ENCODE peak calls at places on chromosomes 1 and 21, in seven cellular contexts. V, P, G, T, B, Y and D are unnamed samples.

GRCh38 chr1:3790952-3791351 is 5.3 kb downstream of the LRRC47 start:
- DNase-seq in P (no peak), V (no peak), Y (no peak), G (no peak), T (no peak), B (no peak), D (no peak)

GRCh38 chr21:31346256-31346821 is 2.3 kb upstream of the TIAM1 start:
- DNase-seq in G (no peak), Y (no peak), B (no peak), V (no peak), P (no peak), T (no peak), D (no peak)

GRCh38 chr21:46379105-46379504 is 55.1 kb downstream of the PCNT start:
- DNase-seq in T (no peak), Y (no peak), V (no peak), B (no peak), P (no peak), G (no peak), D (no peak)

GRCh38 chr1:232737917-232738316 is 67.3 kb upstream of the MAP10 start:
- DNase-seq in P (no peak), V (no peak), G (no peak), B (no peak), Y (no peak), T (no peak), D (no peak)

GRCh38 chr1:239814306-239814881 is 277.3 kb upstream of the FMN2 start:
- DNase-seq in V (peak), P (no peak), G (peak), T (no peak), Y (no peak), B (peak), D (no peak)

GRCh38 chr1:232805269-232806070 is at the start of gene MAP10:
- DNase-seq in P (peak), B (peak), G (peak), V (peak), T (peak), Y (peak), D (peak)

GRCh38 chr21:42543106-42543847 is 29.6 kb downstream of the SLC37A1 start:
- DNase-seq in B (peak), V (no peak), T (no peak), G (no peak), Y (no peak), P (no peak), D (no peak)

GRCh38 chr1:119475866-119476439 is 31.1 kb upstream of the HSD3B1 start:
- DNase-seq in P (peak), B (peak), V (peak), Y (no peak), G (peak), T (peak), D (peak)

GRCh38 chr1:234478152-234478480 is 863 bp downstream of the TARBP1 start:
- DNase-seq in T (peak), G (peak), B (peak), P (peak), V (peak), Y (peak), D (peak)

GRCh38 chr1:70961374-70961773 is 86.2 kb downstream of the PTGER3 start:
- DNase-seq in G (no peak), T (no peak), B (no peak), Y (no peak), P (no peak), V (no peak), D (no peak)

GRCh38 chr1:27031235-27032118 is 18.8 kb upstream of the TENT5B start:
- DNase-seq in G (peak), Y (no peak), V (no peak), T (no peak), P (no peak), B (peak), D (peak)

GRCh38 chr1:25676488-25676887 is 59.9 kb downstream of the MAN1C1 start:
- DNase-seq in G (no peak), V (no peak), P (no peak), T (no peak), B (no peak), Y (no peak), D (peak)

GRCh38 chr21:44510508-44511218 is 29.3 kb downstream of the KRTAP10-1 start:
- DNase-seq in P (peak), G (peak), T (peak), Y (peak), B (no peak), V (peak), D (peak)